ENCODE peak calls at places on chromosomes 11 and 22, in four cellular contexts. I is T1000, N is adrenal gland, F is SHP77. S is an unnamed sample.
A peak's percentile ranks its signal among the peaks of the same experiment; 100 is the strongest.

GRCh38 chr22:35608088-35608487 is 9.0 kb downstream of the MB start:
- DNase-seq in N (no peak), F (no peak), I (no peak), S (no peak)

GRCh38 chr11:76155455-76156232 is 50.7 kb downstream of the WNT11 start:
- DNase-seq in I (no peak), N (no peak), F (no peak), S (no peak)

GRCh38 chr11:130827697-130828377 is 88.4 kb downstream of the SNX19 start:
- DNase-seq in N (peak; percentile 86), I (peak; percentile 33), F (peak; percentile 85), S (no peak)

GRCh38 chr11:61425367-61426131 is 4.2 kb downstream of the CPSF7 start:
- DNase-seq in I (no peak), F (no peak), N (no peak), S (no peak)

GRCh38 chr11:120547301-120547700 is 35.8 kb downstream of the GRIK4 start:
- DNase-seq in F (no peak), N (no peak), I (no peak), S (no peak)

GRCh38 chr11:116925050-116925449 is 87.6 kb upstream of the APOA1 start:
- DNase-seq in N (no peak), F (no peak), I (no peak), S (no peak)

GRCh38 chr11:59174664-59175033 is 2.7 kb downstream of the DTX4 start:
- DNase-seq in F (no peak), N (no peak), I (peak; percentile 43), S (no peak)

GRCh38 chr11:121550247-121551132 is 97.7 kb upstream of the SORL1-AS1 start:
- DNase-seq in N (no peak), F (no peak), I (no peak), S (no peak)

GRCh38 chr11:120035756-120036155 is 102.2 kb downstream of the TRIM29 start:
- DNase-seq in N (no peak), I (no peak), F (no peak), S (no peak)

GRCh38 chr22:42190274-42190673 is 59.7 kb upstream of the CYP2D6 start:
- DNase-seq in F (no peak), I (no peak), N (peak; percentile 51), S (no peak)

GRCh38 chr11:103085758-103086365 is 6.1 kb downstream of the DCUN1D5 start:
- DNase-seq in I (no peak), N (no peak), F (no peak), S (no peak)

GRCh38 chr11:116072776-116073175 is 568.6 kb upstream of the CADM1 start:
- DNase-seq in F (no peak), N (no peak), I (no peak), S (no peak)

GRCh38 chr11:9951714-9952275 is 287.9 kb downstream of the SWAP70 start:
- DNase-seq in F (no peak), I (no peak), N (no peak), S (no peak)

S was measured in NCI-H510A.